ENCODE peak calls at places on chromosome 5, in seven cellular contexts. N, G, U, Q, I, V and K are unnamed samples. For H3K36me3, the result is how much of the 10 kb centered on the place peaks cover.

GRCh38 chr5:172443441-172444109 is 10.8 kb downstream of the SH3PXD2B start:
- DNase-seq in N (peak), G (peak), U (peak), Q (peak), I (peak), V (peak), K (peak)

GRCh38 chr5:58069846-58070245 is 390.0 kb downstream of the PLK2 start:
- DNase-seq in N (no peak), G (no peak), U (no peak), Q (no peak), I (no peak), V (no peak), K (no peak)

GRCh38 chr5:67235399-67236110 is 39.0 kb upstream of the CD180 start:
- DNase-seq in N (no peak), G (no peak), U (no peak), Q (no peak), I (peak), V (no peak), K (no peak)

GRCh38 chr5:96875805-96876291 is 452 bp upstream of the ERAP2 start:
- DNase-seq in N (no peak), G (peak), U (no peak), Q (no peak), I (no peak), V (no peak), K (no peak)

GRCh38 chr5:83343345-83343744 is 128.2 kb upstream of the VCAN start:
- DNase-seq in N (no peak), G (no peak), U (no peak), Q (no peak), I (no peak), V (no peak), K (no peak)

GRCh38 chr5:150066901-150067396 is 19.4 kb downstream of the CSF1R start:
- DNase-seq in N (peak), G (no peak), U (no peak), Q (no peak), I (no peak), V (no peak), K (no peak)

GRCh38 chr5:145443366-145443765 is 391.8 kb downstream of the PRELID2 start:
- DNase-seq in N (no peak), G (no peak), U (no peak), Q (no peak), I (no peak), V (no peak), K (no peak)

GRCh38 chr5:157280927-157281326 is 15.0 kb downstream of the CYFIP2 start:
- DNase-seq in N (peak), G (no peak), U (no peak), Q (no peak), I (no peak), V (peak), K (no peak)

GRCh38 chr5:4018007-4018406 is 422.4 kb downstream of the IRX1 start:
- DNase-seq in N (no peak), G (no peak), U (no peak), Q (no peak), I (no peak), V (no peak), K (no peak)

GRCh38 chr5:148976569-148977321 is 86.1 kb downstream of the SH3TC2 start:
- DNase-seq in N (peak), G (no peak), U (no peak), Q (no peak), I (no peak), V (no peak), K (no peak)

GRCh38 chr5:56052735-56053134 is 58.0 kb upstream of the IL6ST start:
- DNase-seq in N (peak), G (no peak), U (no peak), Q (no peak), I (no peak), V (no peak), K (no peak)

GRCh38 chr5:68272289-68272688 is 56.7 kb downstream of the PIK3R1 start:
- DNase-seq in N (peak), G (no peak), U (no peak), Q (no peak), I (no peak), V (peak), K (no peak)

GRCh38 chr5:98773464-98774191 is at the start of gene RGMB:
- DNase-seq in N (peak), G (no peak), U (peak), Q (peak), I (peak), V (peak), K (peak)
- TF ChIP-seq CTCF in N (no peak), G (no peak), U (no peak), Q (no peak), I (no peak), V (no peak), K (no peak)

GRCh38 chr5:95782166-95782565 is 40.4 kb downstream of the GLRX start:
- DNase-seq in N (no peak), G (no peak), U (no peak), Q (no peak), I (no peak), V (no peak), K (no peak)
- H3K36me3 ChIP-seq in N (under half), G (half or more), U (under half), Q (under half), I (under half), V (under half), K (under half)

GRCh38 chr5:178208540-178209227 is 4.4 kb downstream of the HNRNPAB start:
- DNase-seq in N (no peak), G (peak), U (no peak), Q (no peak), I (no peak), V (no peak), K (peak)

GRCh38 chr5:178211095-178212048 is 7.0 kb downstream of the HNRNPAB start:
- DNase-seq in N (no peak), G (no peak), U (no peak), Q (no peak), I (no peak), V (no peak), K (peak)

GRCh38 chr5:178210073-178210526 is 5.8 kb downstream of the HNRNPAB start:
- DNase-seq in N (no peak), G (no peak), U (no peak), Q (no peak), I (no peak), V (no peak), K (peak)

GRCh38 chr5:178207917-178208280 is 3.6 kb downstream of the HNRNPAB start:
- DNase-seq in N (no peak), G (no peak), U (no peak), Q (no peak), I (no peak), V (no peak), K (peak)

DNA sequence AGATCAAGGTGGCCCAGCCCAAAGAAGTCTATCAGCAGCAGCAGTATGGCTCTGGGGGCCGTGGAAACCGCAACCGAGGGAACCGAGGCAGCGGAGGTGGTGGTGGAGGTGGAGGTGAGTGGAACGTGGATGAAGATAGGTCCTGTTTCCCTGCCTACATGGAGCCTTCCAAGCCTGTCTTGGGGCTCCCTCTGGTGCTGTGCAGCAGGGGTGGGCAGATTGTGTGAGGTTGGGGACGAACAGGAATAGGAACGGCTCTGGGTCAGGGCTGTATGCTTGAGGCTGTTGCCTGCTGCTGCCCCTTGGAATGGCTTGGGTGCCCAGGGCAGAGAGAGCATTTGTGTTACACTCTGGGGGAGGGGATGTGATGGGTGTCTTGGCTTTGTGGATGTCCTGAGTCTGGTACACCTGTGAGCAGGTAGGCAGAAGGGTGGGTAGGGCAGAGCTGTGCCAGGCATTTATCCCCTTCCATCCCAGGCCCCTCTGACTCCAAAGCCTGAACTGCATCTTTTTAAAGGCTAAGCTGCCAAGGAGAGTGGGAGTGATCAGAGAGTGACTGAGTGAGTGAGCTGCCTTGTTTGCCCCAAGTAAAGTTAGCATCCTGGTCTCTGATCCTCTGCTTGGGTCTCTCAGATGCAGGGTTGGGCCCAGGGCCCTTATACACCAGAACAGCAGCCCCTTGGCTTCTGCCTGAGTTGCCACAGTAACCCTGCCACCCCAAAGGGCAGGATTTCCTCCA is 5.2 kb downstream of the HNRNPAB start:
- DNase-seq in N (no peak), G (no peak), U (no peak), Q (no peak), I (no peak), V (no peak), K (peak)
- TF ChIP-seq POLR2A in N (no peak), G (peak), U (no peak), Q (no peak), I (no peak), V (peak), K (no peak)

DNA sequence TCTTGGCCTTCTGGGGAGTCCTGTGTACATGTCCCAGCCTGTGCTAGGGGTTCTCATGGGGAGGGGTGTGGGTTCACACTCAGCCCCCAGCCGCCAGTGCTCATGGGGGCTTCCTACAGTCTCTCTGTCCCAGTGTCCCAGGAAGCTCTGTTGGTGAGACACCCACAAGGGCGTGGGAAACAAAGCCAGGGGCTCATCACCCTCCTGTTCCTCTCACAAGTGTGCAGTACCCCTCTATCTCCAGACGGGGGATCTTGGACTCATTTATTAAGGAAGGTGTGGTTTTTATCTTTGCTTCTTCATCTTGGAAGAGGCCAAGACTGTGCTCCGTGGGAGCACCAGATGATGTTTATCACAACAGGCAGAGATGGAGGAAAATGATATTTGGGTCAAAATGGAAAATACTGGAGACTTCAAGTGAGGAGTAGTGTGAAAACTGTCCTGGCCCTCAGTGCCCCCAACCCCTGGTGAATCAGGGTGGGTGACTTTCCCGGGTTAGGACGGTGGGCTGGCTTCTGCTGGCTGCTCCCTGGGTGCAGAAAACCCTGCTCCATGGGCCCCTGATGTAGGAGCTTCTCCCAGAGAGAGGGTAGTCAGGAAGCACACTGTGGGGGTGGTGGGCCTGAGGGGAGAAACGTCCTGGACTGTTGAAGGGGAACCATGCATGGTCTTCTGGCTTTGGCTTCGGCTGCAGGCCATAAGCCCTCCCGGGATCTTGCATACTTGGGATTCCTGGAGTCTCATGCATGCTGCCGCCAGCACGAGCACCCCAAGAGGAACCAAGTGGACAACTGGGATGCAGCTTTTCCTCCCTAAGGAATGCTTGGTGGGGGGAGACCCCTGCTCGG is 15.3 kb downstream of the TMEM171 start:
- DNase-seq in N (peak), G (peak), U (no peak), Q (no peak), I (no peak), V (peak), K (no peak)
- TF ChIP-seq CTCF in N (peak), G (peak), U (no peak), Q (no peak), I (no peak), V (peak), K (peak)

DNA sequence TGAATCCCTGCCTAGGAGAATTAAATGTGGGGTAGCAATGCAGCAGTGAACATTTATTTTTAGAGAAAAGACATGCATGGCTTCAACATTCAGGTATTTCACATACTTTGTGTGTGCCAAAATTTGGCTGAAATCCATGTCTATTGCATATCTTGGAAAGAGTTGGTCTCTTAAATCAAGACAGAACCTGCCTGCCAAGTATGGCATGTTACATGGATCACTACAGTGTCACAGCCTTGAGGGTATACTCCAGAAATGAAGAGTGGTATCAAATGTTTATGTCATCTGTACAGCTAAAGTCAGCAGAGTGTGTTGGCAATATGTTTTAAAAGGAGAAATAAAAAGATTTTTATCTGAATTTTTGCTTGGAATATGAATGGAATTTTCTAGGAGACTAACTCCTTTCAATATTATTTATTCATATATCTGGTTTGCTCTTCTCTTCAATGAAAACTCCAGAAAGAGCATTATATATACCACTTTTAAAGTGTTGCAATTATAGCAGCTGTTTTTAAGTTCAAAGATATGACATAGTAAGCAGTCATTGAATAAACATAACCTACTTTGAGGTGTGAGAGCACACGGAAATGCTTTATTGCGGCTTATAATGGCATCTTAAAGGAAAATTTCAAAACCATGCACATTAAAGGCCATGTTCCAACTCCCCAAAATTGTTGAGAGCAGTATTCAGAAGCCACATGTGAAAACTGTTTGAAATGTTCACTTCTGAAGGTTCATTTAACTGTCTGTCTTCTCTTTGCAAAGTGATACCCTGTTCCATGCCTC is 95.3 kb upstream of the MINAR2 start:
- DNase-seq in N (no peak), G (no peak), U (no peak), Q (no peak), I (no peak), V (no peak), K (no peak)
- H3K36me3 ChIP-seq in N (under half), G (under half), U (under half), Q (under half), I (under half), V (under half), K (under half)

GRCh38 chr5:93428868-93429267 is 152.2 kb downstream of the NR2F1-AS1 start:
- DNase-seq in N (peak), G (no peak), U (no peak), Q (no peak), I (no peak), V (peak), K (no peak)
- TF ChIP-seq POLR2A in N (no peak), G (no peak), U (no peak), Q (no peak), I (no peak), V (no peak), K (no peak)